ENCODE peak calls at places on chromosomes 1 and 21, in nine cellular contexts. One of them, this sample, is unnamed.
A peak's percentile ranks its signal among the peaks of the same experiment; 100 is the strongest.

GRCh38 chr1:8197493-8198282 is 120.2 kb upstream of the SLC45A1 start:
- DNase-seq in naive thymus-derived CD8-positive, alpha-beta T cell: no peak
- DNase-seq in EH: peak; percentile 90
- DNase-seq in Right ventricle myocardium superior: peak; percentile 67
- DNase-seq in stimulated activated naive CD8-positive, alpha-beta T cell treated with anti-CD3 and anti-CD28 coated beads, Interleukin-15, Interleukin-2, amounts not matched to agents 100 U/mL and 50 U/mL, for 24 hours: no peak
- DNase-seq in Caki2: peak; percentile 93
- DNase-seq in head of caudate nucleus: no peak
- DNase-seq in AG04450: peak; percentile 91
- DNase-seq in sciatic nerve: peak; percentile 71
- DNase-seq in this sample: no peak

GRCh38 chr1:7387053-7387861 is 383.8 kb upstream of the VAMP3 start:
- DNase-seq in naive thymus-derived CD8-positive, alpha-beta T cell: no peak
- DNase-seq in EH: no peak
- DNase-seq in Right ventricle myocardium superior: no peak
- DNase-seq in stimulated activated naive CD8-positive, alpha-beta T cell treated with anti-CD3 and anti-CD28 coated beads, Interleukin-15, Interleukin-2, amounts not matched to agents 100 U/mL and 50 U/mL, for 24 hours: no peak
- DNase-seq in Caki2: no peak
- DNase-seq in head of caudate nucleus: no peak
- DNase-seq in AG04450: no peak
- DNase-seq in sciatic nerve: no peak
- DNase-seq in this sample: no peak

GRCh38 chr1:23407036-23407630 is 17.4 kb downstream of the TCEA3 start:
- DNase-seq in naive thymus-derived CD8-positive, alpha-beta T cell: no peak
- DNase-seq in EH: peak; percentile 21
- DNase-seq in Right ventricle myocardium superior: no peak
- DNase-seq in stimulated activated naive CD8-positive, alpha-beta T cell treated with anti-CD3 and anti-CD28 coated beads, Interleukin-15, Interleukin-2, amounts not matched to agents 100 U/mL and 50 U/mL, for 24 hours: no peak
- DNase-seq in Caki2: no peak
- DNase-seq in head of caudate nucleus: no peak
- DNase-seq in AG04450: no peak
- DNase-seq in sciatic nerve: no peak
- DNase-seq in this sample: no peak

GRCh38 chr1:228786361-228787129 is 51.3 kb downstream of the RHOU start:
- DNase-seq in naive thymus-derived CD8-positive, alpha-beta T cell: no peak
- DNase-seq in EH: no peak
- DNase-seq in Right ventricle myocardium superior: no peak
- DNase-seq in stimulated activated naive CD8-positive, alpha-beta T cell treated with anti-CD3 and anti-CD28 coated beads, Interleukin-15, Interleukin-2, amounts not matched to agents 100 U/mL and 50 U/mL, for 24 hours: no peak
- DNase-seq in Caki2: no peak
- DNase-seq in head of caudate nucleus: no peak
- DNase-seq in AG04450: no peak
- DNase-seq in sciatic nerve: no peak
- DNase-seq in this sample: no peak

GRCh38 chr1:17502326-17502778 is 37.1 kb upstream of the ARHGEF10L start:
- DNase-seq in naive thymus-derived CD8-positive, alpha-beta T cell: no peak
- DNase-seq in EH: peak; percentile 86
- DNase-seq in Right ventricle myocardium superior: peak; percentile 93
- DNase-seq in stimulated activated naive CD8-positive, alpha-beta T cell treated with anti-CD3 and anti-CD28 coated beads, Interleukin-15, Interleukin-2, amounts not matched to agents 100 U/mL and 50 U/mL, for 24 hours: peak; percentile 76
- DNase-seq in Caki2: peak; percentile 79
- DNase-seq in head of caudate nucleus: peak; percentile 90
- DNase-seq in AG04450: peak; percentile 65
- DNase-seq in sciatic nerve: peak; percentile 95
- DNase-seq in this sample: peak; percentile 14

GRCh38 chr1:201164645-201165044 is 10.4 kb upstream of the TMEM9 start:
- DNase-seq in naive thymus-derived CD8-positive, alpha-beta T cell: no peak
- DNase-seq in EH: peak; percentile 12
- DNase-seq in Right ventricle myocardium superior: no peak
- DNase-seq in stimulated activated naive CD8-positive, alpha-beta T cell treated with anti-CD3 and anti-CD28 coated beads, Interleukin-15, Interleukin-2, amounts not matched to agents 100 U/mL and 50 U/mL, for 24 hours: no peak
- DNase-seq in Caki2: peak; percentile 87
- DNase-seq in head of caudate nucleus: no peak
- DNase-seq in AG04450: no peak
- DNase-seq in sciatic nerve: no peak
- DNase-seq in this sample: no peak

GRCh38 chr1:117127840-117128239 is 6.3 kb upstream of the TRIM45 start:
- DNase-seq in naive thymus-derived CD8-positive, alpha-beta T cell: no peak
- DNase-seq in EH: peak; percentile 30
- DNase-seq in Right ventricle myocardium superior: no peak
- DNase-seq in stimulated activated naive CD8-positive, alpha-beta T cell treated with anti-CD3 and anti-CD28 coated beads, Interleukin-15, Interleukin-2, amounts not matched to agents 100 U/mL and 50 U/mL, for 24 hours: no peak
- DNase-seq in Caki2: no peak
- DNase-seq in head of caudate nucleus: no peak
- DNase-seq in AG04450: no peak
- DNase-seq in sciatic nerve: no peak
- DNase-seq in this sample: no peak

GRCh38 chr21:45577806-45578801 is 35.9 kb upstream of the SLC19A1 start:
- DNase-seq in naive thymus-derived CD8-positive, alpha-beta T cell: no peak
- DNase-seq in EH: no peak
- DNase-seq in Right ventricle myocardium superior: no peak
- DNase-seq in stimulated activated naive CD8-positive, alpha-beta T cell treated with anti-CD3 and anti-CD28 coated beads, Interleukin-15, Interleukin-2, amounts not matched to agents 100 U/mL and 50 U/mL, for 24 hours: no peak
- DNase-seq in Caki2: no peak
- DNase-seq in head of caudate nucleus: no peak
- DNase-seq in AG04450: no peak
- DNase-seq in sciatic nerve: peak; percentile 54
- DNase-seq in this sample: no peak

GRCh38 chr1:236139495-236139894 is 2.8 kb upstream of the GPR137B start:
- DNase-seq in naive thymus-derived CD8-positive, alpha-beta T cell: no peak
- DNase-seq in EH: no peak
- DNase-seq in Right ventricle myocardium superior: no peak
- DNase-seq in stimulated activated naive CD8-positive, alpha-beta T cell treated with anti-CD3 and anti-CD28 coated beads, Interleukin-15, Interleukin-2, amounts not matched to agents 100 U/mL and 50 U/mL, for 24 hours: no peak
- DNase-seq in Caki2: no peak
- DNase-seq in head of caudate nucleus: no peak
- DNase-seq in AG04450: no peak
- DNase-seq in sciatic nerve: no peak
- DNase-seq in this sample: no peak

GRCh38 chr1:22789356-22789994 is 78.8 kb downstream of the EPHB2 start:
- DNase-seq in naive thymus-derived CD8-positive, alpha-beta T cell: no peak
- DNase-seq in EH: no peak
- DNase-seq in Right ventricle myocardium superior: no peak
- DNase-seq in stimulated activated naive CD8-positive, alpha-beta T cell treated with anti-CD3 and anti-CD28 coated beads, Interleukin-15, Interleukin-2, amounts not matched to agents 100 U/mL and 50 U/mL, for 24 hours: no peak
- DNase-seq in Caki2: no peak
- DNase-seq in head of caudate nucleus: no peak
- DNase-seq in AG04450: no peak
- DNase-seq in sciatic nerve: no peak
- DNase-seq in this sample: no peak

GRCh38 chr1:110048240-110048639 is 13.8 kb downstream of the STRIP1 start:
- DNase-seq in naive thymus-derived CD8-positive, alpha-beta T cell: no peak
- DNase-seq in EH: no peak
- DNase-seq in Right ventricle myocardium superior: no peak
- DNase-seq in stimulated activated naive CD8-positive, alpha-beta T cell treated with anti-CD3 and anti-CD28 coated beads, Interleukin-15, Interleukin-2, amounts not matched to agents 100 U/mL and 50 U/mL, for 24 hours: no peak
- DNase-seq in Caki2: no peak
- DNase-seq in head of caudate nucleus: no peak
- DNase-seq in AG04450: no peak
- DNase-seq in sciatic nerve: no peak
- DNase-seq in this sample: no peak

GRCh38 chr1:235613617-235614016 is 36.0 kb downstream of the GNG4 start:
- DNase-seq in naive thymus-derived CD8-positive, alpha-beta T cell: no peak
- DNase-seq in EH: no peak
- DNase-seq in Right ventricle myocardium superior: no peak
- DNase-seq in stimulated activated naive CD8-positive, alpha-beta T cell treated with anti-CD3 and anti-CD28 coated beads, Interleukin-15, Interleukin-2, amounts not matched to agents 100 U/mL and 50 U/mL, for 24 hours: no peak
- DNase-seq in Caki2: no peak
- DNase-seq in head of caudate nucleus: no peak
- DNase-seq in AG04450: no peak
- DNase-seq in sciatic nerve: no peak
- DNase-seq in this sample: no peak

GRCh38 chr21:32414579-32415358 is 2.3 kb downstream of the EVA1C start:
- DNase-seq in naive thymus-derived CD8-positive, alpha-beta T cell: no peak
- DNase-seq in EH: peak; percentile 77
- DNase-seq in Right ventricle myocardium superior: no peak
- DNase-seq in stimulated activated naive CD8-positive, alpha-beta T cell treated with anti-CD3 and anti-CD28 coated beads, Interleukin-15, Interleukin-2, amounts not matched to agents 100 U/mL and 50 U/mL, for 24 hours: no peak
- DNase-seq in Caki2: no peak
- DNase-seq in head of caudate nucleus: peak; percentile 55
- DNase-seq in AG04450: no peak
- DNase-seq in sciatic nerve: no peak
- DNase-seq in this sample: no peak

GRCh38 chr1:47849611-47850261 is 147.4 kb downstream of the TRABD2B start:
- DNase-seq in naive thymus-derived CD8-positive, alpha-beta T cell: no peak
- DNase-seq in EH: no peak
- DNase-seq in Right ventricle myocardium superior: no peak
- DNase-seq in stimulated activated naive CD8-positive, alpha-beta T cell treated with anti-CD3 and anti-CD28 coated beads, Interleukin-15, Interleukin-2, amounts not matched to agents 100 U/mL and 50 U/mL, for 24 hours: no peak
- DNase-seq in Caki2: no peak
- DNase-seq in head of caudate nucleus: no peak
- DNase-seq in AG04450: no peak
- DNase-seq in sciatic nerve: no peak
- DNase-seq in this sample: no peak

GRCh38 chr21:31992391-31992790 is 119.6 kb downstream of the HUNK start:
- DNase-seq in naive thymus-derived CD8-positive, alpha-beta T cell: no peak
- DNase-seq in EH: no peak
- DNase-seq in Right ventricle myocardium superior: no peak
- DNase-seq in stimulated activated naive CD8-positive, alpha-beta T cell treated with anti-CD3 and anti-CD28 coated beads, Interleukin-15, Interleukin-2, amounts not matched to agents 100 U/mL and 50 U/mL, for 24 hours: no peak
- DNase-seq in Caki2: no peak
- DNase-seq in head of caudate nucleus: peak; percentile 42
- DNase-seq in AG04450: no peak
- DNase-seq in sciatic nerve: no peak
- DNase-seq in this sample: no peak

This sample was measured in glomerular endothelial cell.